ENCODE peak calls at places on chromosomes 3 and 15, in seven cellular contexts. R is sigmoid colon, S is spleen, P is HL-60, O is GM12892, Z is transverse colon, E is Panc1. H is an unnamed sample.

GRCh38 chr3:65786891-65787290 is 251.8 kb downstream of the MAGI1 start:
- DNase-seq in O (no peak), Z (no peak), E (no peak), S (no peak), P (no peak), R (no peak), H (no peak)

GRCh38 chr3:144437989-144438388 is 466.4 kb downstream of the DIPK2A start:
- DNase-seq in S (no peak), R (no peak), Z (no peak), E (no peak), O (no peak), P (no peak), H (no peak)

GRCh38 chr3:138675393-138675792 is 66.8 kb downstream of the FAIM start:
- DNase-seq in E (no peak), O (no peak), R (no peak), Z (no peak), P (no peak), S (no peak), H (no peak)

GRCh38 chr3:88132894-88133293 is 16.9 kb upstream of the C3orf38 start:
- DNase-seq in S (no peak), E (no peak), O (no peak), R (no peak), Z (no peak), P (no peak), H (no peak)

GRCh38 chr15:25183581-25184330 is 229.0 kb downstream of the SNRPN start:
- DNase-seq in E (no peak), S (peak), O (no peak), P (no peak), R (peak), Z (no peak), H (no peak)

GRCh38 chr3:156732715-156733114 is 58.3 kb downstream of the TIPARP start:
- DNase-seq in Z (no peak), R (no peak), O (no peak), S (no peak), P (no peak), E (no peak), H (no peak)

GRCh38 chr3:138674131-138674530 is 65.6 kb downstream of the FAIM start:
- DNase-seq in P (no peak), S (no peak), O (no peak), R (no peak), Z (no peak), E (no peak), H (no peak)

GRCh38 chr15:81752149-81752942 is 293.5 kb downstream of the MEX3B start:
- DNase-seq in P (no peak), S (no peak), E (no peak), O (no peak), Z (peak), R (peak), H (peak)

GRCh38 chr15:80709542-80709941 is 14.4 kb downstream of the ABHD17C start:
- DNase-seq in O (no peak), E (no peak), R (no peak), Z (peak), S (no peak), P (no peak), H (peak)

GRCh38 chr3:119937229-119937628 is 155.3 kb downstream of the NR1I2 start:
- DNase-seq in S (no peak), R (no peak), O (peak), Z (no peak), P (no peak), E (no peak), H (no peak)

GRCh38 chr3:150408232-150409124 is at the start of gene TSC22D2:
- DNase-seq in E (no peak), R (peak), P (peak), Z (peak), S (peak), O (peak), H (peak)

GRCh38 chr15:88657326-88658069 is 18.7 kb downstream of the ISG20 start:
- DNase-seq in O (no peak), S (peak), P (no peak), E (no peak), Z (no peak), R (peak), H (peak)

GRCh38 chr15:51735611-51736010 is 1.8 kb downstream of the LYSMD2 start:
- DNase-seq in E (no peak), R (no peak), P (no peak), Z (no peak), O (no peak), S (no peak), H (no peak)

GRCh38 chr3:118863731-118864322 is 170.8 kb downstream of the IGSF11 start:
- DNase-seq in Z (no peak), S (no peak), E (no peak), R (no peak), P (no peak), O (no peak), H (no peak)

GRCh38 chr15:31557899-31558298 is 231.3 kb downstream of the KLF13 start:
- DNase-seq in O (no peak), E (no peak), R (no peak), S (no peak), P (no peak), Z (no peak), H (no peak)

GRCh38 chr15:66212471-66212870 is 41.1 kb downstream of the MEGF11 start:
- DNase-seq in S (peak), O (no peak), R (peak), E (no peak), P (no peak), Z (no peak), H (no peak)

GRCh38 chr3:182276512-182276911 is 516.8 kb upstream of the ATP11B start:
- DNase-seq in E (no peak), R (no peak), S (no peak), O (no peak), P (no peak), Z (no peak), H (no peak)

GRCh38 chr15:32682569-32682968 is 35.2 kb upstream of the GREM1 start:
- DNase-seq in O (no peak), R (no peak), E (no peak), P (no peak), Z (no peak), S (no peak), H (no peak)

GRCh38 chr3:171099911-171100310 is 73.4 kb upstream of the SLC2A2 start:
- DNase-seq in S (no peak), Z (no peak), R (no peak), P (no peak), E (no peak), O (no peak), H (no peak)

GRCh38 chr3:177026505-177027277 is 170.6 kb downstream of the TBL1XR1 start:
- DNase-seq in R (no peak), E (no peak), O (no peak), Z (no peak), P (no peak), S (no peak), H (no peak)

GRCh38 chr15:25727867-25728600 is 135.1 kb downstream of the ATP10A start:
- DNase-seq in Z (no peak), S (peak), P (no peak), E (no peak), O (no peak), R (peak), H (no peak)

GRCh38 chr15:82081904-82082810 is 36.3 kb upstream of the MEX3B start:
- DNase-seq in S (no peak), E (no peak), R (no peak), P (no peak), Z (no peak), O (no peak), H (no peak)

GRCh38 chr15:82875411-82876003 is 66.1 kb downstream of the WHAMM start:
- DNase-seq in S (no peak), R (no peak), Z (no peak), E (peak), P (no peak), O (no peak), H (no peak)

GRCh38 chr3:137163241-137163916 is 205.6 kb downstream of the IL20RB start:
- DNase-seq in O (no peak), R (no peak), Z (no peak), E (no peak), S (no peak), P (no peak), H (no peak)

GRCh38 chr15:31306426-31307269 is 20.0 kb upstream of the KLF13 start:
- DNase-seq in S (no peak), Z (no peak), O (no peak), R (peak), P (no peak), E (no peak), H (peak)

GRCh38 chr3:59444676-59445075 is 394.9 kb upstream of the CFAP20DC start:
- DNase-seq in P (no peak), R (no peak), S (no peak), O (no peak), Z (no peak), E (no peak), H (no peak)

GRCh38 chr3:182092662-182093262 is 381.0 kb downstream of the SOX2 start:
- DNase-seq in Z (no peak), S (no peak), R (no peak), E (no peak), P (no peak), O (no peak), H (no peak)

GRCh38 chr3:146154316-146154715 is 6.7 kb downstream of the PLOD2 start:
- DNase-seq in P (no peak), E (no peak), Z (no peak), O (no peak), S (no peak), R (no peak), H (no peak)

GRCh38 chr3:141052570-141053069 is 1.5 kb downstream of the SPSB4 start:
- DNase-seq in P (no peak), Z (no peak), S (no peak), O (no peak), E (no peak), R (no peak), H (no peak)

GRCh38 chr15:66743703-66744536 is 41.9 kb downstream of the SMAD6 start:
- DNase-seq in R (peak), Z (no peak), P (no peak), O (no peak), E (no peak), S (no peak), H (no peak)

GRCh38 chr3:102532901-102533300 is 98.1 kb downstream of the ZPLD1 start:
- DNase-seq in S (no peak), P (peak), E (no peak), Z (no peak), R (no peak), O (no peak), H (no peak)

GRCh38 chr15:56835598-56836275 is 82.7 kb upstream of the TCF12 start:
- DNase-seq in O (no peak), R (no peak), P (no peak), E (no peak), S (no peak), Z (no peak), H (no peak)

GRCh38 chr3:183287301-183287971 is 34.4 kb downstream of the B3GNT5 start:
- DNase-seq in R (peak), O (no peak), S (no peak), Z (no peak), E (no peak), P (no peak), H (no peak)

GRCh38 chr3:195032955-195033354 is 238.0 kb downstream of the XXYLT1 start:
- DNase-seq in O (no peak), Z (no peak), R (no peak), P (no peak), E (no peak), S (no peak), H (no peak)

GRCh38 chr3:65871305-65872141 is 167.2 kb downstream of the MAGI1 start:
- DNase-seq in P (no peak), O (no peak), Z (peak), S (no peak), E (no peak), R (peak), H (no peak)

DNA sequence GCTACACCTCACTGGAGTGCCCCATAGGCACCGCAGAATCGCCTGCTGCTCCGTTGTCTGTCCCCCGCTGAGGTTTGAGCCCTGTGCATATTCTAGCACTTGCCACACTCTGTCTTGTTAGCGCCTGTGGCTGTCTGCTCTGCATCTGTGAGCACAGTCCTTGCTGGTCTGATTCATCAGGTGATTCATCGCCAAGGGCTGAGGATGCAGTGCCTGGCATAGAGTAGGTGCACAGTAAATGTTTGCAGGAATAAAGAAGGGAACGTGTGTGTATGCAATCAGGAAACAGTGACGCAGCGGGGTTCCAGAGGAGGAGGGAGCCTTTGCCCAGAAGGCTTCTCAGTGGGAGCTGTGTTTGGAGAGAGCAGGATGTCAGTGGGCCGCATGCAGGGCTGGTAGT is 124.0 kb upstream of the PLXNA1 start:
- DNase-seq in S (no peak), Z (no peak), P (no peak), R (peak), E (peak), O (no peak), H (peak)
- TF ChIP-seq POLR2AphosphoS5 in S (no peak), Z (no peak), P (no peak), R (no peak), E (peak), O (no peak), H (no peak)

GRCh38 chr3:163196815-163197214 is 1700.2 kb downstream of the OTOL1 start:
- DNase-seq in S (no peak), R (no peak), E (no peak), Z (no peak), O (no peak), P (no peak), H (no peak)
- TF ChIP-seq POLR2AphosphoS5 in S (no peak), R (no peak), E (no peak), Z (no peak), O (no peak), P (no peak), H (no peak)

GRCh38 chr3:77038468-77038927 is 1.4 kb upstream of the ROBO2 start:
- DNase-seq in Z (peak), R (peak), O (no peak), S (no peak), E (peak), P (peak), H (peak)
- TF ChIP-seq POLR2AphosphoS5 in Z (no peak), R (no peak), O (no peak), S (no peak), E (no peak), P (no peak), H (no peak)

GRCh38 chr3:73530030-73530411 is 94.7 kb downstream of the PDZRN3 start:
- DNase-seq in Z (no peak), R (no peak), O (no peak), P (no peak), S (no peak), E (no peak), H (no peak)
- TF ChIP-seq POLR2AphosphoS5 in Z (no peak), R (peak), O (no peak), P (no peak), S (no peak), E (no peak), H (no peak)

GRCh38 chr15:70140543-70141375 is 43.0 kb upstream of the TLE3 start:
- DNase-seq in S (no peak), P (no peak), Z (no peak), O (no peak), E (no peak), R (no peak), H (no peak)
- TF ChIP-seq POLR2AphosphoS5 in S (peak), P (peak), Z (no peak), O (no peak), E (no peak), R (no peak), H (no peak)

H was measured in suprapubic skin.